ENCODE peak calls at places on chromosomes 13 and 19, in seven cellular contexts. One of them, this sample, is unnamed.

GRCh38 chr13:111429064-111429558 is 108.7 kb downstream of the TEX29 start:
- DNase-seq in dorsolateral prefrontal cortex: no peak
- DNase-seq in stimulated activated CD8-positive, alpha-beta memory T cell treated with anti-CD3 and anti-CD28 coated beads, Interleukin-15, amount 100 ng/mL, for 1 hour: peak
- DNase-seq in hypothalamus: no peak
- DNase-seq in epithelial cell of esophagus: peak
- DNase-seq in dermis blood vessel endothelial cell: peak
- DNase-seq in activated CD4-positive, alpha-beta T cell treated with anti-CD3 and anti-CD28 coated beads, Interleukin-2, amount 50 U/mL, for 4 hours: no peak
- DNase-seq in this sample: peak

GRCh38 chr19:39430675-39431593 is 4.8 kb downstream of the RPS16 start:
- DNase-seq in dorsolateral prefrontal cortex: no peak
- DNase-seq in stimulated activated CD8-positive, alpha-beta memory T cell treated with anti-CD3 and anti-CD28 coated beads, Interleukin-15, amount 100 ng/mL, for 1 hour: no peak
- DNase-seq in hypothalamus: no peak
- DNase-seq in epithelial cell of esophagus: peak
- DNase-seq in dermis blood vessel endothelial cell: peak
- DNase-seq in activated CD4-positive, alpha-beta T cell treated with anti-CD3 and anti-CD28 coated beads, Interleukin-2, amount 50 U/mL, for 4 hours: peak
- DNase-seq in this sample: peak

GRCh38 chr13:94646904-94647303 is 45.2 kb downstream of the GPR180 start:
- DNase-seq in dorsolateral prefrontal cortex: no peak
- DNase-seq in stimulated activated CD8-positive, alpha-beta memory T cell treated with anti-CD3 and anti-CD28 coated beads, Interleukin-15, amount 100 ng/mL, for 1 hour: no peak
- DNase-seq in hypothalamus: no peak
- DNase-seq in epithelial cell of esophagus: no peak
- DNase-seq in dermis blood vessel endothelial cell: no peak
- DNase-seq in activated CD4-positive, alpha-beta T cell treated with anti-CD3 and anti-CD28 coated beads, Interleukin-2, amount 50 U/mL, for 4 hours: no peak
- DNase-seq in this sample: no peak

GRCh38 chr13:58963321-58963720 is 1200.4 kb downstream of the DIAPH3 start:
- DNase-seq in dorsolateral prefrontal cortex: no peak
- DNase-seq in stimulated activated CD8-positive, alpha-beta memory T cell treated with anti-CD3 and anti-CD28 coated beads, Interleukin-15, amount 100 ng/mL, for 1 hour: no peak
- DNase-seq in hypothalamus: no peak
- DNase-seq in epithelial cell of esophagus: no peak
- DNase-seq in dermis blood vessel endothelial cell: no peak
- DNase-seq in activated CD4-positive, alpha-beta T cell treated with anti-CD3 and anti-CD28 coated beads, Interleukin-2, amount 50 U/mL, for 4 hours: no peak
- DNase-seq in this sample: no peak

GRCh38 chr13:73704587-73704986 is 429.6 kb downstream of the KLF12 start:
- DNase-seq in dorsolateral prefrontal cortex: no peak
- DNase-seq in stimulated activated CD8-positive, alpha-beta memory T cell treated with anti-CD3 and anti-CD28 coated beads, Interleukin-15, amount 100 ng/mL, for 1 hour: no peak
- DNase-seq in hypothalamus: no peak
- DNase-seq in epithelial cell of esophagus: peak
- DNase-seq in dermis blood vessel endothelial cell: no peak
- DNase-seq in activated CD4-positive, alpha-beta T cell treated with anti-CD3 and anti-CD28 coated beads, Interleukin-2, amount 50 U/mL, for 4 hours: no peak
- DNase-seq in this sample: no peak

GRCh38 chr13:92354583-92354982 is 872.0 kb upstream of the GPC6 start:
- DNase-seq in dorsolateral prefrontal cortex: no peak
- DNase-seq in stimulated activated CD8-positive, alpha-beta memory T cell treated with anti-CD3 and anti-CD28 coated beads, Interleukin-15, amount 100 ng/mL, for 1 hour: no peak
- DNase-seq in hypothalamus: no peak
- DNase-seq in epithelial cell of esophagus: no peak
- DNase-seq in dermis blood vessel endothelial cell: no peak
- DNase-seq in activated CD4-positive, alpha-beta T cell treated with anti-CD3 and anti-CD28 coated beads, Interleukin-2, amount 50 U/mL, for 4 hours: no peak
- DNase-seq in this sample: no peak

GRCh38 chr13:25958983-25959382 is 92.8 kb downstream of the SHISA2 start:
- DNase-seq in dorsolateral prefrontal cortex: no peak
- DNase-seq in stimulated activated CD8-positive, alpha-beta memory T cell treated with anti-CD3 and anti-CD28 coated beads, Interleukin-15, amount 100 ng/mL, for 1 hour: no peak
- DNase-seq in hypothalamus: no peak
- DNase-seq in epithelial cell of esophagus: no peak
- DNase-seq in dermis blood vessel endothelial cell: no peak
- DNase-seq in activated CD4-positive, alpha-beta T cell treated with anti-CD3 and anti-CD28 coated beads, Interleukin-2, amount 50 U/mL, for 4 hours: no peak
- DNase-seq in this sample: no peak

GRCh38 chr13:111202745-111203144 is 87.6 kb downstream of the ARHGEF7 start:
- DNase-seq in dorsolateral prefrontal cortex: no peak
- DNase-seq in stimulated activated CD8-positive, alpha-beta memory T cell treated with anti-CD3 and anti-CD28 coated beads, Interleukin-15, amount 100 ng/mL, for 1 hour: no peak
- DNase-seq in hypothalamus: no peak
- DNase-seq in epithelial cell of esophagus: peak
- DNase-seq in dermis blood vessel endothelial cell: peak
- DNase-seq in activated CD4-positive, alpha-beta T cell treated with anti-CD3 and anti-CD28 coated beads, Interleukin-2, amount 50 U/mL, for 4 hours: no peak
- DNase-seq in this sample: no peak

GRCh38 chr19:13127811-13128575 is 9.9 kb downstream of the NACC1 start:
- DNase-seq in dorsolateral prefrontal cortex: no peak
- DNase-seq in stimulated activated CD8-positive, alpha-beta memory T cell treated with anti-CD3 and anti-CD28 coated beads, Interleukin-15, amount 100 ng/mL, for 1 hour: no peak
- DNase-seq in hypothalamus: no peak
- DNase-seq in epithelial cell of esophagus: no peak
- DNase-seq in dermis blood vessel endothelial cell: no peak
- DNase-seq in activated CD4-positive, alpha-beta T cell treated with anti-CD3 and anti-CD28 coated beads, Interleukin-2, amount 50 U/mL, for 4 hours: no peak
- DNase-seq in this sample: no peak

GRCh38 chr19:28519950-28520861 is 692.7 kb downstream of the UQCRFS1 start:
- DNase-seq in dorsolateral prefrontal cortex: no peak
- DNase-seq in stimulated activated CD8-positive, alpha-beta memory T cell treated with anti-CD3 and anti-CD28 coated beads, Interleukin-15, amount 100 ng/mL, for 1 hour: no peak
- DNase-seq in hypothalamus: no peak
- DNase-seq in epithelial cell of esophagus: no peak
- DNase-seq in dermis blood vessel endothelial cell: no peak
- DNase-seq in activated CD4-positive, alpha-beta T cell treated with anti-CD3 and anti-CD28 coated beads, Interleukin-2, amount 50 U/mL, for 4 hours: no peak
- DNase-seq in this sample: no peak

GRCh38 chr13:35760678-35761308 is 284.3 kb upstream of the MAB21L1 start:
- DNase-seq in dorsolateral prefrontal cortex: no peak
- DNase-seq in stimulated activated CD8-positive, alpha-beta memory T cell treated with anti-CD3 and anti-CD28 coated beads, Interleukin-15, amount 100 ng/mL, for 1 hour: no peak
- DNase-seq in hypothalamus: no peak
- DNase-seq in epithelial cell of esophagus: no peak
- DNase-seq in dermis blood vessel endothelial cell: no peak
- DNase-seq in activated CD4-positive, alpha-beta T cell treated with anti-CD3 and anti-CD28 coated beads, Interleukin-2, amount 50 U/mL, for 4 hours: no peak
- DNase-seq in this sample: no peak

GRCh38 chr19:31338069-31338767 is 11.0 kb downstream of the TSHZ3 start:
- DNase-seq in dorsolateral prefrontal cortex: no peak
- DNase-seq in stimulated activated CD8-positive, alpha-beta memory T cell treated with anti-CD3 and anti-CD28 coated beads, Interleukin-15, amount 100 ng/mL, for 1 hour: no peak
- DNase-seq in hypothalamus: no peak
- DNase-seq in epithelial cell of esophagus: peak
- DNase-seq in dermis blood vessel endothelial cell: no peak
- DNase-seq in activated CD4-positive, alpha-beta T cell treated with anti-CD3 and anti-CD28 coated beads, Interleukin-2, amount 50 U/mL, for 4 hours: no peak
- DNase-seq in this sample: peak

GRCh38 chr19:58330458-58330857 is 3.7 kb downstream of the ZSCAN22 start:
- DNase-seq in dorsolateral prefrontal cortex: no peak
- DNase-seq in stimulated activated CD8-positive, alpha-beta memory T cell treated with anti-CD3 and anti-CD28 coated beads, Interleukin-15, amount 100 ng/mL, for 1 hour: no peak
- DNase-seq in hypothalamus: no peak
- DNase-seq in epithelial cell of esophagus: peak
- DNase-seq in dermis blood vessel endothelial cell: peak
- DNase-seq in activated CD4-positive, alpha-beta T cell treated with anti-CD3 and anti-CD28 coated beads, Interleukin-2, amount 50 U/mL, for 4 hours: no peak
- DNase-seq in this sample: peak

GRCh38 chr13:114112826-114113322 is 19.5 kb downstream of the RASA3 start:
- DNase-seq in dorsolateral prefrontal cortex: peak
- DNase-seq in stimulated activated CD8-positive, alpha-beta memory T cell treated with anti-CD3 and anti-CD28 coated beads, Interleukin-15, amount 100 ng/mL, for 1 hour: no peak
- DNase-seq in hypothalamus: no peak
- DNase-seq in epithelial cell of esophagus: no peak
- DNase-seq in dermis blood vessel endothelial cell: no peak
- DNase-seq in activated CD4-positive, alpha-beta T cell treated with anti-CD3 and anti-CD28 coated beads, Interleukin-2, amount 50 U/mL, for 4 hours: no peak
- DNase-seq in this sample: no peak

GRCh38 chr19:18762125-18763023 is 28.7 kb downstream of the COMP start:
- DNase-seq in dorsolateral prefrontal cortex: no peak
- DNase-seq in stimulated activated CD8-positive, alpha-beta memory T cell treated with anti-CD3 and anti-CD28 coated beads, Interleukin-15, amount 100 ng/mL, for 1 hour: no peak
- DNase-seq in hypothalamus: no peak
- DNase-seq in epithelial cell of esophagus: peak
- DNase-seq in dermis blood vessel endothelial cell: peak
- DNase-seq in activated CD4-positive, alpha-beta T cell treated with anti-CD3 and anti-CD28 coated beads, Interleukin-2, amount 50 U/mL, for 4 hours: no peak
- DNase-seq in this sample: peak

GRCh38 chr19:12933287-12934072 is at the start of gene FARSA:
- DNase-seq in dorsolateral prefrontal cortex: peak
- DNase-seq in stimulated activated CD8-positive, alpha-beta memory T cell treated with anti-CD3 and anti-CD28 coated beads, Interleukin-15, amount 100 ng/mL, for 1 hour: peak
- DNase-seq in hypothalamus: peak
- DNase-seq in epithelial cell of esophagus: peak
- DNase-seq in dermis blood vessel endothelial cell: peak
- DNase-seq in activated CD4-positive, alpha-beta T cell treated with anti-CD3 and anti-CD28 coated beads, Interleukin-2, amount 50 U/mL, for 4 hours: peak
- DNase-seq in this sample: peak

GRCh38 chr13:21014666-21015170 is 46.7 kb downstream of the LATS2 start:
- DNase-seq in dorsolateral prefrontal cortex: no peak
- DNase-seq in stimulated activated CD8-positive, alpha-beta memory T cell treated with anti-CD3 and anti-CD28 coated beads, Interleukin-15, amount 100 ng/mL, for 1 hour: no peak
- DNase-seq in hypothalamus: no peak
- DNase-seq in epithelial cell of esophagus: peak
- DNase-seq in dermis blood vessel endothelial cell: peak
- DNase-seq in activated CD4-positive, alpha-beta T cell treated with anti-CD3 and anti-CD28 coated beads, Interleukin-2, amount 50 U/mL, for 4 hours: no peak
- DNase-seq in this sample: peak

GRCh38 chr19:45780146-45780447 is 2.2 kb downstream of the DMPK start:
- DNase-seq in dorsolateral prefrontal cortex: no peak
- DNase-seq in stimulated activated CD8-positive, alpha-beta memory T cell treated with anti-CD3 and anti-CD28 coated beads, Interleukin-15, amount 100 ng/mL, for 1 hour: no peak
- DNase-seq in hypothalamus: no peak
- DNase-seq in epithelial cell of esophagus: no peak
- DNase-seq in dermis blood vessel endothelial cell: no peak
- DNase-seq in activated CD4-positive, alpha-beta T cell treated with anti-CD3 and anti-CD28 coated beads, Interleukin-2, amount 50 U/mL, for 4 hours: no peak
- DNase-seq in this sample: no peak

GRCh38 chr13:35787937-35788336 is 311.4 kb upstream of the MAB21L1 start:
- DNase-seq in dorsolateral prefrontal cortex: no peak
- DNase-seq in stimulated activated CD8-positive, alpha-beta memory T cell treated with anti-CD3 and anti-CD28 coated beads, Interleukin-15, amount 100 ng/mL, for 1 hour: no peak
- DNase-seq in hypothalamus: no peak
- DNase-seq in epithelial cell of esophagus: no peak
- DNase-seq in dermis blood vessel endothelial cell: peak
- DNase-seq in activated CD4-positive, alpha-beta T cell treated with anti-CD3 and anti-CD28 coated beads, Interleukin-2, amount 50 U/mL, for 4 hours: no peak
- DNase-seq in this sample: no peak

GRCh38 chr13:23776698-23777570 is 112.3 kb downstream of the MIPEP start:
- DNase-seq in dorsolateral prefrontal cortex: no peak
- DNase-seq in stimulated activated CD8-positive, alpha-beta memory T cell treated with anti-CD3 and anti-CD28 coated beads, Interleukin-15, amount 100 ng/mL, for 1 hour: no peak
- DNase-seq in hypothalamus: no peak
- DNase-seq in epithelial cell of esophagus: no peak
- DNase-seq in dermis blood vessel endothelial cell: no peak
- DNase-seq in activated CD4-positive, alpha-beta T cell treated with anti-CD3 and anti-CD28 coated beads, Interleukin-2, amount 50 U/mL, for 4 hours: no peak
- DNase-seq in this sample: no peak

GRCh38 chr13:43792456-43792855 is 5.7 kb upstream of the ENOX1 start:
- DNase-seq in dorsolateral prefrontal cortex: no peak
- DNase-seq in stimulated activated CD8-positive, alpha-beta memory T cell treated with anti-CD3 and anti-CD28 coated beads, Interleukin-15, amount 100 ng/mL, for 1 hour: no peak
- DNase-seq in hypothalamus: no peak
- DNase-seq in epithelial cell of esophagus: no peak
- DNase-seq in dermis blood vessel endothelial cell: no peak
- DNase-seq in activated CD4-positive, alpha-beta T cell treated with anti-CD3 and anti-CD28 coated beads, Interleukin-2, amount 50 U/mL, for 4 hours: no peak
- DNase-seq in this sample: peak

GRCh38 chr13:111976474-111977183 is 90.3 kb upstream of the SOX1 start:
- DNase-seq in dorsolateral prefrontal cortex: no peak
- DNase-seq in stimulated activated CD8-positive, alpha-beta memory T cell treated with anti-CD3 and anti-CD28 coated beads, Interleukin-15, amount 100 ng/mL, for 1 hour: no peak
- DNase-seq in hypothalamus: no peak
- DNase-seq in epithelial cell of esophagus: no peak
- DNase-seq in dermis blood vessel endothelial cell: no peak
- DNase-seq in activated CD4-positive, alpha-beta T cell treated with anti-CD3 and anti-CD28 coated beads, Interleukin-2, amount 50 U/mL, for 4 hours: no peak
- DNase-seq in this sample: no peak

GRCh38 chr13:69769637-69770036 is 338.0 kb upstream of the ATXN8OS start:
- DNase-seq in dorsolateral prefrontal cortex: no peak
- DNase-seq in stimulated activated CD8-positive, alpha-beta memory T cell treated with anti-CD3 and anti-CD28 coated beads, Interleukin-15, amount 100 ng/mL, for 1 hour: no peak
- DNase-seq in hypothalamus: no peak
- DNase-seq in epithelial cell of esophagus: no peak
- DNase-seq in dermis blood vessel endothelial cell: no peak
- DNase-seq in activated CD4-positive, alpha-beta T cell treated with anti-CD3 and anti-CD28 coated beads, Interleukin-2, amount 50 U/mL, for 4 hours: no peak
- DNase-seq in this sample: no peak

GRCh38 chr13:112781287-112781686 is 91.4 kb downstream of the ATP11A start:
- DNase-seq in dorsolateral prefrontal cortex: no peak
- DNase-seq in stimulated activated CD8-positive, alpha-beta memory T cell treated with anti-CD3 and anti-CD28 coated beads, Interleukin-15, amount 100 ng/mL, for 1 hour: no peak
- DNase-seq in hypothalamus: no peak
- DNase-seq in epithelial cell of esophagus: no peak
- DNase-seq in dermis blood vessel endothelial cell: no peak
- DNase-seq in activated CD4-positive, alpha-beta T cell treated with anti-CD3 and anti-CD28 coated beads, Interleukin-2, amount 50 U/mL, for 4 hours: no peak
- DNase-seq in this sample: no peak

GRCh38 chr19:18651738-18652137 is 14.9 kb downstream of the KLHL26 start:
- DNase-seq in dorsolateral prefrontal cortex: no peak
- DNase-seq in stimulated activated CD8-positive, alpha-beta memory T cell treated with anti-CD3 and anti-CD28 coated beads, Interleukin-15, amount 100 ng/mL, for 1 hour: no peak
- DNase-seq in hypothalamus: no peak
- DNase-seq in epithelial cell of esophagus: peak
- DNase-seq in dermis blood vessel endothelial cell: no peak
- DNase-seq in activated CD4-positive, alpha-beta T cell treated with anti-CD3 and anti-CD28 coated beads, Interleukin-2, amount 50 U/mL, for 4 hours: no peak
- DNase-seq in this sample: no peak

GRCh38 chr19:56393119-56394012 is at the start of gene ZNF582:
- DNase-seq in dorsolateral prefrontal cortex: peak
- DNase-seq in stimulated activated CD8-positive, alpha-beta memory T cell treated with anti-CD3 and anti-CD28 coated beads, Interleukin-15, amount 100 ng/mL, for 1 hour: peak
- DNase-seq in hypothalamus: peak
- DNase-seq in epithelial cell of esophagus: peak
- DNase-seq in dermis blood vessel endothelial cell: peak
- DNase-seq in activated CD4-positive, alpha-beta T cell treated with anti-CD3 and anti-CD28 coated beads, Interleukin-2, amount 50 U/mL, for 4 hours: peak
- DNase-seq in this sample: peak

GRCh38 chr13:109938255-109938936 is 152.0 kb upstream of the IRS2 start:
- DNase-seq in dorsolateral prefrontal cortex: no peak
- DNase-seq in stimulated activated CD8-positive, alpha-beta memory T cell treated with anti-CD3 and anti-CD28 coated beads, Interleukin-15, amount 100 ng/mL, for 1 hour: no peak
- DNase-seq in hypothalamus: no peak
- DNase-seq in epithelial cell of esophagus: peak
- DNase-seq in dermis blood vessel endothelial cell: no peak
- DNase-seq in activated CD4-positive, alpha-beta T cell treated with anti-CD3 and anti-CD28 coated beads, Interleukin-2, amount 50 U/mL, for 4 hours: no peak
- DNase-seq in this sample: peak

GRCh38 chr13:98731925-98732324 is 20.5 kb downstream of the SLC15A1 start:
- DNase-seq in dorsolateral prefrontal cortex: no peak
- DNase-seq in stimulated activated CD8-positive, alpha-beta memory T cell treated with anti-CD3 and anti-CD28 coated beads, Interleukin-15, amount 100 ng/mL, for 1 hour: no peak
- DNase-seq in hypothalamus: no peak
- DNase-seq in epithelial cell of esophagus: no peak
- DNase-seq in dermis blood vessel endothelial cell: no peak
- DNase-seq in activated CD4-positive, alpha-beta T cell treated with anti-CD3 and anti-CD28 coated beads, Interleukin-2, amount 50 U/mL, for 4 hours: no peak
- DNase-seq in this sample: no peak

GRCh38 chr13:27607125-27607524 is 13.2 kb downstream of the LNX2 start:
- DNase-seq in dorsolateral prefrontal cortex: no peak
- DNase-seq in stimulated activated CD8-positive, alpha-beta memory T cell treated with anti-CD3 and anti-CD28 coated beads, Interleukin-15, amount 100 ng/mL, for 1 hour: no peak
- DNase-seq in hypothalamus: no peak
- DNase-seq in epithelial cell of esophagus: peak
- DNase-seq in dermis blood vessel endothelial cell: peak
- DNase-seq in activated CD4-positive, alpha-beta T cell treated with anti-CD3 and anti-CD28 coated beads, Interleukin-2, amount 50 U/mL, for 4 hours: no peak
- DNase-seq in this sample: peak